ENCODE peak calls at places on chromosomes 16 and 17, in four cellular contexts. Q is naive thymus-derived CD4-positive, alpha-beta T cell; A is CD8-positive, alpha-beta T cell; E is CD8-positive, alpha-beta memory T cell. B is an unnamed sample.
A peak's percentile ranks its signal among the peaks of the same experiment; 100 is the strongest.

GRCh38 chr16:10039220-10040096 is 142.8 kb downstream of the GRIN2A start:
- DNase-seq in Q (no peak), A (no peak), E (no peak), B (peak; percentile 73)

GRCh38 chr17:61460796-61461585 is 8.8 kb downstream of the TBX4 start:
- DNase-seq in Q (no peak), A (no peak), E (no peak), B (no peak)

GRCh38 chr17:60656499-60656898 is 21.2 kb upstream of the BCAS3 start:
- DNase-seq in Q (no peak), A (no peak), E (no peak), B (no peak)

GRCh38 chr17:62206550-62206949 is 141.5 kb upstream of the MED13 start:
- DNase-seq in Q (no peak), A (no peak), E (no peak), B (no peak)

GRCh38 chr16:15915555-15916081 is 27.2 kb upstream of the CEP20 start:
- DNase-seq in Q (no peak), A (no peak), E (no peak), B (no peak)

GRCh38 chr17:44408786-44409185 is 19.3 kb upstream of the ITGA2B start:
- DNase-seq in Q (no peak), A (no peak), E (no peak), B (no peak)

GRCh38 chr16:1560153-1560552 is 26.7 kb downstream of the TMEM204 start:
- DNase-seq in Q (no peak), A (no peak), E (no peak), B (no peak)

GRCh38 chr16:3909791-3910583 is 29.5 kb upstream of the CREBBP start:
- DNase-seq in Q (no peak), A (no peak), E (no peak), B (no peak)

GRCh38 chr17:72977768-72978417 is 114.6 kb downstream of the SLC39A11 start:
- DNase-seq in Q (no peak), A (no peak), E (no peak), B (no peak)

GRCh38 chr17:72657467-72658317 is 434.8 kb downstream of the SLC39A11 start:
- DNase-seq in Q (no peak), A (no peak), E (no peak), B (no peak)

GRCh38 chr16:14300631-14301149 is 229.6 kb downstream of the MRTFB start:
- DNase-seq in Q (peak; percentile 58), A (no peak), E (no peak), B (peak; percentile 86)

GRCh38 chr16:50674831-50675230 is 6.3 kb downstream of the SNX20 start:
- DNase-seq in Q (no peak), A (no peak), E (no peak), B (no peak)

GRCh38 chr16:30567991-30568638 is 3.4 kb downstream of the ZNF688 start:
- DNase-seq in Q (peak; percentile 84), A (no peak), E (peak; percentile 26), B (peak; percentile 87)

GRCh38 chr17:78538033-78538776 is 39.0 kb downstream of the DNAH17 start:
- DNase-seq in Q (no peak), A (no peak), E (no peak), B (no peak)

GRCh38 chr16:29804455-29805231 is 1.7 kb upstream of the MAZ start:
- DNase-seq in Q (no peak), A (no peak), E (no peak), B (peak; percentile 54)

GRCh38 chr17:6177941-6178694 is 107.9 kb downstream of the WSCD1 start:
- DNase-seq in Q (no peak), A (no peak), E (no peak), B (no peak)

GRCh38 chr17:45783593-45784292 is 377 bp upstream of the CRHR1 start:
- DNase-seq in Q (no peak), A (no peak), E (no peak), B (no peak)

GRCh38 chr17:19482571-19482970 is 51.1 kb upstream of the SLC47A1 start:
- DNase-seq in Q (no peak), A (no peak), E (no peak), B (no peak)

GRCh38 chr17:40316571-40317344 is 7.8 kb downstream of the RARA start:
- DNase-seq in Q (no peak), A (no peak), E (no peak), B (no peak)

GRCh38 chr17:43125967-43126910 is 1.1 kb upstream of the BRCA1 start:
- DNase-seq in Q (no peak), A (no peak), E (no peak), B (peak; percentile 7)

GRCh38 chr17:6488008-6488539 is 43.8 kb downstream of the PIMREG start:
- DNase-seq in Q (no peak), A (no peak), E (no peak), B (no peak)

GRCh38 chr17:30482555-30482954 is 5.3 kb downstream of the GOSR1 start:
- DNase-seq in Q (no peak), A (no peak), E (no peak), B (no peak)

GRCh38 chr17:19024101-19025078 is 19.8 kb upstream of the FAM83G start:
- DNase-seq in Q (peak; percentile 42), A (no peak), E (no peak), B (no peak)

GRCh38 chr17:39151680-39152058 is 232 bp upstream of the PLXDC1 start:
- DNase-seq in Q (no peak), A (no peak), E (no peak), B (no peak)

GRCh38 chr16:85946680-85947510 is 47.9 kb downstream of the IRF8 start:
- DNase-seq in Q (no peak), A (no peak), E (no peak), B (no peak)

GRCh38 chr17:307741-308507 is 44.7 kb downstream of the RPH3AL start:
- DNase-seq in Q (no peak), A (no peak), E (no peak), B (no peak)

GRCh38 chr16:4373909-4374742 is 2.5 kb downstream of the VASN start:
- DNase-seq in Q (no peak), A (no peak), E (no peak), B (no peak)

GRCh38 chr17:38590988-38591758 is 14.6 kb downstream of the SRCIN1 start:
- DNase-seq in Q (no peak), A (no peak), E (no peak), B (peak; percentile 18)

GRCh38 chr16:88560722-88561484 is 9.3 kb upstream of the ZC3H18 start:
- DNase-seq in Q (no peak), A (no peak), E (no peak), B (no peak)

GRCh38 chr17:60792250-60792898 is 114.7 kb downstream of the BCAS3 start:
- DNase-seq in Q (no peak), A (no peak), E (no peak), B (no peak)

GRCh38 chr16:83011939-83012338 is 385.2 kb downstream of the CDH13 start:
- DNase-seq in Q (no peak), A (no peak), E (no peak), B (no peak)

GRCh38 chr17:73304971-73305786 is 6.6 kb downstream of the CDC42EP4 start:
- DNase-seq in Q (no peak), A (no peak), E (no peak), B (no peak)

GRCh38 chr16:81310045-81310644 is 4.6 kb upstream of the GAN start:
- DNase-seq in Q (no peak), A (no peak), E (no peak), B (no peak)

GRCh38 chr16:71626018-71626857 is at the start of gene MARVELD3:
- DNase-seq in Q (peak; percentile 21), A (no peak), E (no peak), B (peak; percentile 78)

GRCh38 chr16:9077001-9077809 is 14.2 kb upstream of the HAPSTR1 start:
- DNase-seq in Q (no peak), A (no peak), E (no peak), B (peak; percentile 76)

GRCh38 chr16:59690216-59690615 is 956.1 kb upstream of the GOT2 start:
- DNase-seq in Q (no peak), A (no peak), E (no peak), B (no peak)

GRCh38 chr16:2902337-2903130 is 9.2 kb upstream of the FLYWCH1 start:
- DNase-seq in Q (no peak), A (no peak), E (no peak), B (no peak)

GRCh38 chr16:2904922-2905240 is 6.8 kb upstream of the FLYWCH1 start:
- DNase-seq in Q (peak; percentile 34), A (no peak), E (no peak), B (peak; percentile 12)

GRCh38 chr16:2904100-2904921 is 7.4 kb upstream of the FLYWCH1 start:
- DNase-seq in Q (peak; percentile 71), A (peak; percentile 63), E (peak; percentile 72), B (peak; percentile 83)

GRCh38 chr16:2905241-2905987 is 6.3 kb upstream of the FLYWCH1 start:
- DNase-seq in Q (peak; percentile 78), A (peak; percentile 73), E (peak; percentile 89), B (peak; percentile 98)

GRCh38 chr16:2905988-2906387 is 5.7 kb upstream of the FLYWCH1 start:
- DNase-seq in Q (no peak), A (no peak), E (no peak), B (no peak)
- H3K4me3 ChIP-seq in Q (peak overlapping the region; percentile 32), A (peak overlapping the region; percentile 41), E (peak overlapping the region; percentile 46), B (peak overlapping the region; percentile 17)

GRCh38 chr17:34566201-34566600 is 13.2 kb upstream of the TMEM132E start:
- DNase-seq in Q (no peak), A (no peak), E (no peak), B (no peak)

GRCh38 chr17:34568953-34569352 is 10.4 kb upstream of the TMEM132E start:
- DNase-seq in Q (no peak), A (no peak), E (no peak), B (no peak)

GRCh38 chr17:34569591-34569990 is 9.8 kb upstream of the TMEM132E start:
- DNase-seq in Q (no peak), A (no peak), E (no peak), B (no peak)

GRCh38 chr17:34566873-34567272 is 12.5 kb upstream of the TMEM132E start:
- DNase-seq in Q (no peak), A (no peak), E (no peak), B (no peak)

GRCh38 chr17:34567665-34568064 is 11.7 kb upstream of the TMEM132E start:
- DNase-seq in Q (no peak), A (no peak), E (no peak), B (no peak)
- H3K27me3 ChIP-seq in Q (no peaks in the 10 kb centered on the region), A (peaks cover 4% of the 10 kb centered on the region), E (peaks cover 13% of the 10 kb centered on the region), B (peaks cover 30% of the 10 kb centered on the region)

GRCh38 chr16:84026601-84027000 is 16.0 kb downstream of the SLC38A8 start:
- DNase-seq in Q (no peak), A (no peak), E (no peak), B (no peak)

GRCh38 chr16:84027607-84028006 is 15.0 kb downstream of the SLC38A8 start:
- DNase-seq in Q (no peak), A (no peak), E (no peak), B (no peak)

GRCh38 chr16:84031556-84031955 is 11.0 kb downstream of the SLC38A8 start:
- DNase-seq in Q (no peak), A (no peak), E (no peak), B (no peak)

GRCh38 chr16:84032458-84033178 is 10.0 kb downstream of the SLC38A8 start:
- DNase-seq in Q (no peak), A (no peak), E (no peak), B (no peak)

GRCh38 chr16:84029297-84030096 is 13.1 kb downstream of the SLC38A8 start:
- DNase-seq in Q (no peak), A (no peak), E (no peak), B (no peak)
- H3K4me3 ChIP-seq in Q (no peak overlapping the region), A (no peak overlapping the region), E (no peak overlapping the region), B (no peak overlapping the region)

DNA sequence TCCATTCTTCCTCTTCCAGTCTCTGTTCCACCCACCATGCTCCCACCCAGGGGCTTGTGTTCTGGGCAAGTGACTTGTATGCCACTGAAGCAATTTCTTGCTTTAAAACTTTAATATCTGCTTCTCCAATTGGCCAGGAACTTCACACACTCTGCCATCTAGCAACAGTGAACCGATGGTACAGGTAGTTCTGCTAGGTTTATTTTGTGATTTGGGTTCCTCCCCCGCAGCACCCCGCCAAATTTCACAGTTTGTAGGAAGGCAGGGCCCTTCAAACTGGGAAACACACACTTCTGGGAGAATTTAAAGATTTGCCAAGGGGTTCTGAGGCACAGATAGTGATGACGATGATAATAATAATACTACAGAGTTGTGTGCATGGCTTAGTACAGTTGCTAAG is 3.3 kb downstream of the ARSG start:
- DNase-seq in Q (no peak), A (no peak), E (no peak), B (no peak)
- H3K27me3 ChIP-seq in Q (no peaks in the 10 kb centered on the region), A (no peaks in the 10 kb centered on the region), E (no peaks in the 10 kb centered on the region), B (no peaks in the 10 kb centered on the region)